ENCODE peak calls at places on chromosomes 3 and 15, in seven cellular contexts. Z is heart left ventricle; L is brain microvascular endothelial cell; U is endothelial cell of umbilical vein; B is IMR-90; X is fibroblast of lung; I is CD8-positive, alpha-beta T cell. S is an unnamed sample.

GRCh38 chr3:53412953-53413352 is 65.6 kb upstream of the DCP1A start:
- DNase-seq in B (no peak), X (no peak), I (no peak), L (no peak), U (no peak), Z (no peak), S (no peak)

GRCh38 chr3:16513141-16514020 is at the start of gene RFTN1:
- DNase-seq in X (peak; percentile 47), I (peak; percentile 73), U (peak; percentile 50), L (peak; percentile 67), B (peak; percentile 70), Z (peak; percentile 67), S (peak; percentile 39)

GRCh38 chr3:152474585-152474984 is 205.9 kb downstream of the MBNL1 start:
- DNase-seq in I (no peak), X (peak; percentile 84), L (peak; percentile 76), U (peak; percentile 63), B (peak; percentile 84), Z (peak; percentile 24), S (peak; percentile 67)

GRCh38 chr3:107235923-107236315 is 141.3 kb upstream of the CCDC54 start:
- DNase-seq in I (peak; percentile 58), Z (peak; percentile 60), B (peak; percentile 89), L (peak; percentile 78), X (peak; percentile 95), U (peak; percentile 88), S (peak; percentile 86)

GRCh38 chr15:55526559-55527036 is 18.6 kb upstream of the DNAAF4 start:
- DNase-seq in I (no peak), X (peak; percentile 74), U (peak; percentile 31), L (peak; percentile 40), Z (no peak), B (peak; percentile 71), S (peak; percentile 55)

GRCh38 chr3:72273615-72274014 is 488.7 kb upstream of the PROK2 start:
- DNase-seq in Z (no peak), L (peak; percentile 87), X (peak; percentile 80), I (no peak), B (peak; percentile 90), U (no peak), S (no peak)

GRCh38 chr3:159892171-159892791 is 96.4 kb upstream of the IL12A start:
- DNase-seq in I (no peak), L (no peak), U (no peak), X (no peak), Z (peak; percentile 43), B (no peak), S (no peak)

GRCh38 chr15:90930861-90931629 is 1.3 kb downstream of the HDDC3 start:
- DNase-seq in Z (no peak), U (peak; percentile 39), B (no peak), I (no peak), X (no peak), L (no peak), S (no peak)

GRCh38 chr3:26703519-26703918 is 80.9 kb downstream of the LRRC3B start:
- DNase-seq in I (no peak), Z (no peak), X (no peak), B (no peak), U (no peak), L (no peak), S (no peak)

GRCh38 chr3:89246326-89246725 is 138.9 kb downstream of the EPHA3 start:
- DNase-seq in L (no peak), I (no peak), U (no peak), B (no peak), X (no peak), Z (no peak), S (no peak)

DNA sequence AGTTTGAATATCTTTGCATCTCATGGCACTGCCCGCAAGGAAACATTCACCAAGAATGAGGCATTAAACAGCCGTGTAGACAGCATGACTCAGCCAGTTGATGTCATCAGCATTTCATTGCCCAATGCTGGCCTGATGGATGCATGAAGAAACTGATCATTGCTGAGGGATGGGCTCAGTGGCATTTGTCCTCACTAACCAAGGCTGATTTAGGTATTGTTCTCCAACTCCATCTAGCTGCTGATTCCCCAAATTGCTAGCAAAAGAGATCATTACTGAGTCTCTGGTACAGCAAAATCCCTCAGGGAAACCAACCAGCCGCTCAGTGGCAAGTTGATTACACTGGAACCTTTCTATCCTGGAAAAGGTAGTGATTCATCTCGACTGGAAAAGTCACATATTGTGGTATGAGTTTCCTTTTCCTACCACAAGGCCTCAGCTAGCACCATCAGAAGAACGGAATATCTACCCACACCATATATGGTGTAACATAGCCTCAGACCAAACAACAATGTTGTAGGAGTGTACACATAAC is 186.5 kb upstream of the GAP43 start:
- DNase-seq in L (peak; percentile 98), X (peak; percentile 94), I (no peak), U (peak; percentile 62), B (peak; percentile 93), Z (no peak), S (peak; percentile 80)
- TF ChIP-seq CTCF in L (peak; percentile 70), X (peak; percentile 31), I (no peak), U (no peak), B (peak; percentile 48), Z (no peak), S (no peak)

GRCh38 chr15:32898414-32898813 is 180.6 kb downstream of the GREM1 start:
- DNase-seq in L (no peak), B (no peak), X (no peak), I (no peak), Z (no peak), U (no peak), S (no peak)

GRCh38 chr15:32903591-32903990 is 185.8 kb downstream of the GREM1 start:
- DNase-seq in B (no peak), X (no peak), Z (no peak), U (no peak), I (no peak), L (no peak), S (no peak)

GRCh38 chr15:32901995-32902394 is 184.2 kb downstream of the GREM1 start:
- DNase-seq in U (no peak), I (no peak), Z (no peak), X (no peak), L (no peak), B (no peak), S (no peak)

GRCh38 chr15:32898991-32899613 is 181.3 kb downstream of the GREM1 start:
- DNase-seq in I (no peak), X (no peak), L (no peak), B (no peak), Z (no peak), U (no peak), S (no peak)

DNA sequence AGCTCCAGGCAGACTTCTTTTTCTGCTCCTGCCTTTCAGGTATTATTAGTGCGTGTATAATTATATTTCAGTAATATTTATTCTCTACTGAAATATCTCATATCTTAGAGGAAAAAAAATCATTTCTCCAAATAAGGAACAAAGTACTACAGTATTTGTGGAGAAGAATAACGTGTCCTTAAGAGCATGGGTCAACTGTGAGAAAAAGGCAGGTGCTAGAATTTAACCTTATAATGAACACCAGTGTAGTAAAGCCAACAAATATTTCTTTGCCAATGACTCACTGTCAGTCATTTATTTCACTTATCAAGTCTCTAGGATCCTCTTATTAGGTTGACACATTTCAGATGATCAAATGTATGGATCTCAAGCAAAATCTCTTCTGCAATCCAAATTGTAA is 183.4 kb downstream of the GREM1 start:
- DNase-seq in U (no peak), B (no peak), Z (no peak), X (no peak), I (no peak), L (no peak), S (no peak)
- H3K4me3 ChIP-seq in U (no peak overlapping the region), B (no peak overlapping the region), Z (no peak overlapping the region), X (no peak overlapping the region), I (no peak overlapping the region), L (no peak overlapping the region), S (no peak overlapping the region)

DNA sequence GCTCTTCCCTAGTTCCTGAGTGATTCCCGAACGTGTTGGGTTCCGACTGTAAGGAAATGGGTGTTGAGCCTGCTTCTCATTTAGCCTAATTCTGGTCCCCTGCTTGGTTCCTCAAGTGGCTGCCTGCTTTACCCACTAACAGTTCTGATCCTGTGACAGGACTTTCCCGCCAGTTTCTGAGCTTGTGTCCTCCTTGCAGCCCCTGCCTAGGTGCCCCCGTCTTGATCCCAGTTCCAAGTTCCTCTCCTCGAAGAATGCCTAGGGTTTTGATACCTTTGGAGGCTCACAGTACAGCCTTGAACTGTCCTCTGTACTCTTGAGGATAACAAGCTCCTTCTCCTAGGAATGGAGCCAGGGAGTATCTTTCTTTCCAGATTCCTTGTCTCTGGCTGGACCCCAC is 12.0 kb upstream of the RASGRF1 start:
- DNase-seq in Z (no peak), B (no peak), L (no peak), U (no peak), I (peak; percentile 7), X (no peak), S (no peak)
- H3K27me3 ChIP-seq in Z (peaks cover 68% of the 10 kb centered on the region), B (peaks cover 3% of the 10 kb centered on the region), L (no peaks in the 10 kb centered on the region), U (peaks cover 2% of the 10 kb centered on the region), I (no peaks in the 10 kb centered on the region), X (no peaks in the 10 kb centered on the region), S (no peaks in the 10 kb centered on the region)

GRCh38 chr3:120192579-120192978 is 92.4 kb downstream of the GPR156 start:
- DNase-seq in I (no peak), B (peak; percentile 28), Z (no peak), U (no peak), L (no peak), X (no peak), S (no peak)

GRCh38 chr3:120196333-120196732 is 88.7 kb downstream of the GPR156 start:
- DNase-seq in X (no peak), L (no peak), Z (no peak), B (no peak), I (no peak), U (no peak), S (no peak)

GRCh38 chr3:120196812-120197211 is 88.2 kb downstream of the GPR156 start:
- DNase-seq in Z (no peak), B (no peak), U (no peak), X (no peak), L (no peak), I (no peak), S (peak; percentile 81)

GRCh38 chr3:120192159-120192558 is 92.9 kb downstream of the GPR156 start:
- DNase-seq in B (peak; percentile 61), I (no peak), L (no peak), U (no peak), X (no peak), Z (no peak), S (no peak)

GRCh38 chr3:120193554-120193953 is 91.5 kb downstream of the GPR156 start:
- DNase-seq in U (no peak), L (no peak), X (no peak), Z (no peak), I (no peak), B (no peak), S (no peak)
- TF ChIP-seq CTCF in U (no peak), L (no peak), X (no peak), Z (no peak), I (no peak), B (no peak), S (no peak)

GRCh38 chr3:127940116-127940515 is 25.1 kb downstream of the KBTBD12 start:
- DNase-seq in X (no peak), Z (no peak), I (no peak), U (no peak), B (no peak), L (no peak), S (no peak)
- H3K4me3 ChIP-seq in X (no peak overlapping the region), Z (no peak overlapping the region), I (no peak overlapping the region), U (no peak overlapping the region), B (no peak overlapping the region), L (no peak overlapping the region), S (no peak overlapping the region)